ENCODE peak calls at places on chromosome 12, in five cellular contexts. One of them, this sample, is unnamed.
A peak's percentile ranks its signal among the peaks of the same experiment; 100 is the strongest.

GRCh38 chr12:24222968-24223367 is 273.5 kb upstream of the SOX5 start:
- DNase-seq in mammary epithelial cell: peak; percentile 85
- DNase-seq in uterus: no peak
- DNase-seq in fibroblast of villous mesenchyme: peak; percentile 56
- DNase-seq in fibroblast of lung: peak; percentile 82
- DNase-seq in this sample: peak; percentile 28

GRCh38 chr12:113514602-113515001 is 42.9 kb upstream of the LHX5 start:
- DNase-seq in mammary epithelial cell: no peak
- DNase-seq in uterus: no peak
- DNase-seq in fibroblast of villous mesenchyme: no peak
- DNase-seq in fibroblast of lung: no peak
- DNase-seq in this sample: no peak

GRCh38 chr12:132367401-132367851 is 38.0 kb upstream of the GALNT9 start:
- DNase-seq in mammary epithelial cell: no peak
- DNase-seq in uterus: no peak
- DNase-seq in fibroblast of villous mesenchyme: peak; percentile 45
- DNase-seq in fibroblast of lung: no peak
- DNase-seq in this sample: no peak

GRCh38 chr12:19273482-19274330 is 144.2 kb downstream of the PLEKHA5 start:
- DNase-seq in mammary epithelial cell: peak; percentile 91
- DNase-seq in uterus: peak; percentile 45
- DNase-seq in fibroblast of villous mesenchyme: peak; percentile 96
- DNase-seq in fibroblast of lung: peak; percentile 99
- DNase-seq in this sample: peak; percentile 97

GRCh38 chr12:115763376-115763775 is 514.1 kb downstream of the MED13L start:
- DNase-seq in mammary epithelial cell: no peak
- DNase-seq in uterus: no peak
- DNase-seq in fibroblast of villous mesenchyme: peak; percentile 44
- DNase-seq in fibroblast of lung: no peak
- DNase-seq in this sample: peak; percentile 73

GRCh38 chr12:92827836-92828431 is 101.2 kb downstream of the EEA1 start:
- DNase-seq in mammary epithelial cell: peak; percentile 30
- DNase-seq in uterus: no peak
- DNase-seq in fibroblast of villous mesenchyme: peak; percentile 58
- DNase-seq in fibroblast of lung: peak; percentile 34
- DNase-seq in this sample: peak; percentile 40

GRCh38 chr12:121872546-121873223 is 14.0 kb upstream of the HPD start:
- DNase-seq in mammary epithelial cell: peak; percentile 91
- DNase-seq in uterus: peak; percentile 72
- DNase-seq in fibroblast of villous mesenchyme: peak; percentile 99
- DNase-seq in fibroblast of lung: peak; percentile 95
- DNase-seq in this sample: peak; percentile 94

GRCh38 chr12:112170376-112170775 is 45.0 kb downstream of the TRAFD1 start:
- DNase-seq in mammary epithelial cell: no peak
- DNase-seq in uterus: no peak
- DNase-seq in fibroblast of villous mesenchyme: peak; percentile 15
- DNase-seq in fibroblast of lung: no peak
- DNase-seq in this sample: peak; percentile 52

GRCh38 chr12:107549786-107550480 is 135.7 kb upstream of the PWP1 start:
- DNase-seq in mammary epithelial cell: no peak
- DNase-seq in uterus: no peak
- DNase-seq in fibroblast of villous mesenchyme: no peak
- DNase-seq in fibroblast of lung: no peak
- DNase-seq in this sample: no peak

GRCh38 chr12:93603762-93604161 is 31.3 kb downstream of the SOCS2 start:
- DNase-seq in mammary epithelial cell: no peak
- DNase-seq in uterus: no peak
- DNase-seq in fibroblast of villous mesenchyme: peak; percentile 31
- DNase-seq in fibroblast of lung: no peak
- DNase-seq in this sample: no peak

GRCh38 chr12:100229036-100229635 is 28.5 kb downstream of the ACTR6 start:
- DNase-seq in mammary epithelial cell: peak; percentile 46
- DNase-seq in uterus: no peak
- DNase-seq in fibroblast of villous mesenchyme: peak; percentile 24
- DNase-seq in fibroblast of lung: peak; percentile 5
- DNase-seq in this sample: peak; percentile 3

GRCh38 chr12:96343347-96343954 is 56.8 kb downstream of the CDK17 start:
- DNase-seq in mammary epithelial cell: peak; percentile 31
- DNase-seq in uterus: no peak
- DNase-seq in fibroblast of villous mesenchyme: peak; percentile 43
- DNase-seq in fibroblast of lung: peak; percentile 75
- DNase-seq in this sample: peak; percentile 40

GRCh38 chr12:119183942-119184695 is 5.4 kb downstream of the HSPB8 start:
- DNase-seq in mammary epithelial cell: no peak
- DNase-seq in uterus: no peak
- DNase-seq in fibroblast of villous mesenchyme: no peak
- DNase-seq in fibroblast of lung: no peak
- DNase-seq in this sample: no peak

GRCh38 chr12:30691122-30691879 is 4.4 kb downstream of the IPO8 start:
- DNase-seq in mammary epithelial cell: peak; percentile 54
- DNase-seq in uterus: no peak
- DNase-seq in fibroblast of villous mesenchyme: peak; percentile 84
- DNase-seq in fibroblast of lung: peak; percentile 73
- DNase-seq in this sample: peak; percentile 75

GRCh38 chr12:130846386-130846785 is 7.3 kb upstream of the STX2 start:
- DNase-seq in mammary epithelial cell: no peak
- DNase-seq in uterus: no peak
- DNase-seq in fibroblast of villous mesenchyme: no peak
- DNase-seq in fibroblast of lung: no peak
- DNase-seq in this sample: peak; percentile 93

GRCh38 chr12:2395352-2395977 is 342.7 kb downstream of the CACNA1C start:
- DNase-seq in mammary epithelial cell: no peak
- DNase-seq in uterus: no peak
- DNase-seq in fibroblast of villous mesenchyme: peak; percentile 51
- DNase-seq in fibroblast of lung: peak; percentile 19
- DNase-seq in this sample: peak; percentile 25

GRCh38 chr12:130872179-130873096 is 572 bp downstream of the RAN start:
- DNase-seq in mammary epithelial cell: peak; percentile 27
- DNase-seq in uterus: no peak
- DNase-seq in fibroblast of villous mesenchyme: peak; percentile 30
- DNase-seq in fibroblast of lung: peak; percentile 56
- DNase-seq in this sample: peak; percentile 35

GRCh38 chr12:103144278-103144677 is 186.8 kb downstream of the ASCL1 start:
- DNase-seq in mammary epithelial cell: no peak
- DNase-seq in uterus: no peak
- DNase-seq in fibroblast of villous mesenchyme: no peak
- DNase-seq in fibroblast of lung: no peak
- DNase-seq in this sample: no peak

GRCh38 chr12:95002754-95003153 is 743 bp downstream of the NDUFA12 start:
- DNase-seq in mammary epithelial cell: no peak
- DNase-seq in uterus: no peak
- DNase-seq in fibroblast of villous mesenchyme: no peak
- DNase-seq in fibroblast of lung: no peak
- DNase-seq in this sample: no peak

GRCh38 chr12:123387508-123388217 is 3.7 kb downstream of the KMT5A start:
- DNase-seq in mammary epithelial cell: no peak
- DNase-seq in uterus: no peak
- DNase-seq in fibroblast of villous mesenchyme: no peak
- DNase-seq in fibroblast of lung: no peak
- DNase-seq in this sample: no peak

GRCh38 chr12:5466521-5466960 is 34.6 kb downstream of the NTF3 start:
- DNase-seq in mammary epithelial cell: no peak
- DNase-seq in uterus: no peak
- DNase-seq in fibroblast of villous mesenchyme: no peak
- DNase-seq in fibroblast of lung: peak; percentile 19
- DNase-seq in this sample: peak; percentile 81

GRCh38 chr12:75345531-75345930 is 11.1 kb downstream of the GLIPR1L1 start:
- DNase-seq in mammary epithelial cell: peak; percentile 26
- DNase-seq in uterus: no peak
- DNase-seq in fibroblast of villous mesenchyme: no peak
- DNase-seq in fibroblast of lung: no peak
- DNase-seq in this sample: no peak

GRCh38 chr12:6963016-6963731 is 7.3 kb downstream of the PHB2 start:
- DNase-seq in mammary epithelial cell: peak; percentile 87
- DNase-seq in uterus: no peak
- DNase-seq in fibroblast of villous mesenchyme: no peak
- DNase-seq in fibroblast of lung: no peak
- DNase-seq in this sample: no peak

GRCh38 chr12:6928703-6929407 is 1.1 kb downstream of the ATN1 start:
- DNase-seq in mammary epithelial cell: no peak
- DNase-seq in uterus: no peak
- DNase-seq in fibroblast of villous mesenchyme: no peak
- DNase-seq in fibroblast of lung: no peak
- DNase-seq in this sample: no peak

GRCh38 chr12:126084480-126084879 is 1019.2 kb downstream of the AACS start:
- DNase-seq in mammary epithelial cell: no peak
- DNase-seq in uterus: no peak
- DNase-seq in fibroblast of villous mesenchyme: no peak
- DNase-seq in fibroblast of lung: peak; percentile 61
- DNase-seq in this sample: no peak

GRCh38 chr12:88726806-88727722 is 146.8 kb upstream of the KITLG start:
- DNase-seq in mammary epithelial cell: peak; percentile 54
- DNase-seq in uterus: no peak
- DNase-seq in fibroblast of villous mesenchyme: no peak
- DNase-seq in fibroblast of lung: peak; percentile 39
- DNase-seq in this sample: peak; percentile 38

GRCh38 chr12:49019435-49020317 is 1.1 kb upstream of the PRKAG1 start:
- DNase-seq in mammary epithelial cell: no peak
- DNase-seq in uterus: no peak
- DNase-seq in fibroblast of villous mesenchyme: peak; percentile 47
- DNase-seq in fibroblast of lung: peak; percentile 41
- DNase-seq in this sample: peak; percentile 52
- H3K4me3 ChIP-seq in mammary epithelial cell: no peak overlapping the region
- H3K4me3 ChIP-seq in uterus: no peak overlapping the region
- H3K4me3 ChIP-seq in fibroblast of villous mesenchyme: peak overlapping the region; percentile 74
- H3K4me3 ChIP-seq in fibroblast of lung: no peak overlapping the region
- H3K4me3 ChIP-seq in this sample: no peak overlapping the region

DNA sequence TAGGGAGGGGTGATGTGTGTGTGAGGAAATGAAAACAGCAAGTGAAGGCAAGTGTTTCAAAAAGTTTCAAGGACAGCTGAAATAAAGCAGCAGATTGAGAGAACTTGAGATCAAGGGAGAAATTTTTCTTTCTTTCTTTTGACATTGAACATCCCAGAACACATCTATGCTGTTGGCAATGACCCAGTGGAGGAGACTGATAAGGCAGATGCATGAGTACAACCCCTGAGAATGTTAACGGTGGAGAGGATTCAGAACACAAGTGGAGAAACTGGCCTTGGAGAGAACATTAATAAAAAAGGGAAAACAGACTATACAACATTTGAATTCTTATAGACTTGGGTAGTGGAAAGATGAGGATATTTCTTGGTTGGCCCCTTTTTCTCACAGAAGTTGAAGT is 2.9 kb downstream of the LLPH start:
- DNase-seq in mammary epithelial cell: no peak
- DNase-seq in uterus: no peak
- DNase-seq in fibroblast of villous mesenchyme: peak; percentile 61
- DNase-seq in fibroblast of lung: peak; percentile 42
- DNase-seq in this sample: no peak
- TF ChIP-seq CTCF in mammary epithelial cell: no peak
- TF ChIP-seq CTCF in uterus: no peak
- TF ChIP-seq CTCF in fibroblast of villous mesenchyme: no peak
- TF ChIP-seq CTCF in fibroblast of lung: no peak
- TF ChIP-seq CTCF in this sample: no peak

DNA sequence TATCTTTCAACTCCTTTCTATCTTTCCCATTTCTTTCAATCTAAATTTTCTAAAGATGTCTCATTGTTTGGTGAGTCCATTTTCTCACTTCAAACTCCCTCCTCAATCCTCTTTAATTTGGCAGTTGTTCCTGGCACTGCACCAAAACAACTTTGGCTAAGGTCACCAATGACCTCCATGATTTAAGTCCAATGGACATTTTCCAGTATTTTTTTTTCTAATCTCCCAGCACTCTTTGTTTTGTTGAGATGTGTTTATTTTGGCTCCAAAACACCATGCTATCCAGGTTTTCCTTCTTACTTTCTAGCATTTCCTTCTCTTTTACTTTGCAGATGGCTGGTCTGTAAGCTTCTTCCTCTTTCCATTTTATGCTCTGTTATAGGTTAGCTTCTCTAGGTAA is 42.5 kb upstream of the OTOGL start:
- DNase-seq in mammary epithelial cell: no peak
- DNase-seq in uterus: peak; percentile 17
- DNase-seq in fibroblast of villous mesenchyme: no peak
- DNase-seq in fibroblast of lung: peak; percentile 79
- DNase-seq in this sample: no peak
- H3K4me3 ChIP-seq in mammary epithelial cell: no peak overlapping the region
- H3K4me3 ChIP-seq in uterus: no peak overlapping the region
- H3K4me3 ChIP-seq in fibroblast of villous mesenchyme: no peak overlapping the region
- H3K4me3 ChIP-seq in fibroblast of lung: no peak overlapping the region
- H3K4me3 ChIP-seq in this sample: no peak overlapping the region

DNA sequence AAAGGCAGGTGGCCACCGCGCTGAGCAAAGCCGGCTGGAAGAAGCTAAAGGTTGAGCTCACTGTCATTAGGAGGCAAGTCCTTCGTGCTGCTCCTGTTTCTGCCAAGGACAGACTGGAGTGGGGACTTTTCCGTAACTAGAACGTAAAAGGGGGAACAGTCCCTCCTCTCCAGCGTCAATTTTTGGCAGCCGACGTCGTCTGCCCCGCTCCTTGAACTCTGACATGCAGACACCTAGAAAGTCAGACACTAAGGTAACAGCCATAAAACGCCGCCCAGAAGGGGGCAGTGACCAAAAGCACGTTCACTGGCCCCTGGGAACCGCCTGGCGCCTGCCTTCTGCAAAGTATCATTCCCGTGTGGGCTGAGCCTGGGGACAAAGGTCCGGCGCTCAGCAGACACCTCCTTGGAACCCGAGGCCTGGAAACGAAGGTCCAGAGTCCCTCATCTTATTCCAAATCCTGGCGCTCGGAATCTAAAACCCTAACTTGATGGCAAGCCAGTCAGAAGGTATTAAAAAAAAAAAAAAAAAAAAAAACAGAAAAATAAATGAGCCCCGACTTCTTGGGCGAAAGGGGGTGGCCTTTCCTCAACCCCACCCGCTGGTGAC is 1.1 kb upstream of the LRP1 start:
- DNase-seq in mammary epithelial cell: peak; percentile 70
- DNase-seq in uterus: peak; percentile 73
- DNase-seq in fibroblast of villous mesenchyme: no peak
- DNase-seq in fibroblast of lung: no peak
- DNase-seq in this sample: no peak
- TF ChIP-seq CTCF in mammary epithelial cell: peak; percentile 45
- TF ChIP-seq CTCF in uterus: peak; percentile 29
- TF ChIP-seq CTCF in fibroblast of villous mesenchyme: peak; percentile 34
- TF ChIP-seq CTCF in fibroblast of lung: no peak
- TF ChIP-seq CTCF in this sample: peak; percentile 40

GRCh38 chr12:28253175-28253641 is 63.0 kb downstream of the CCDC91 start:
- DNase-seq in mammary epithelial cell: peak; percentile 29
- DNase-seq in uterus: no peak
- DNase-seq in fibroblast of villous mesenchyme: no peak
- DNase-seq in fibroblast of lung: peak; percentile 80
- DNase-seq in this sample: no peak
- H3K4me3 ChIP-seq in mammary epithelial cell: no peak overlapping the region
- H3K4me3 ChIP-seq in uterus: no peak overlapping the region
- H3K4me3 ChIP-seq in fibroblast of villous mesenchyme: no peak overlapping the region
- H3K4me3 ChIP-seq in fibroblast of lung: no peak overlapping the region
- H3K4me3 ChIP-seq in this sample: no peak overlapping the region